ENCODE peak calls at places on chromosome 17, in seven cellular contexts. One of them, this sample, is unnamed.

GRCh38 chr17:58200024-58200633 is 7.6 kb downstream of the EPX start:
- DNase-seq in H1: peak; percentile 27
- DNase-seq in HepG2: peak; percentile 52
- DNase-seq in SK-N-SH: peak; percentile 89
- DNase-seq in GM12878: no peak
- DNase-seq in K562: peak; percentile 63
- DNase-seq in HCT116: peak; percentile 63
- DNase-seq in this sample: no peak

GRCh38 chr17:63029520-63029919 is 63.5 kb downstream of the TANC2 start:
- DNase-seq in H1: no peak
- DNase-seq in HepG2: no peak
- DNase-seq in SK-N-SH: no peak
- DNase-seq in GM12878: no peak
- DNase-seq in K562: no peak
- DNase-seq in HCT116: no peak
- DNase-seq in this sample: no peak

GRCh38 chr17:2796164-2797140 is at the start of gene RAP1GAP2:
- DNase-seq in H1: no peak
- DNase-seq in HepG2: no peak
- DNase-seq in SK-N-SH: no peak
- DNase-seq in GM12878: no peak
- DNase-seq in K562: peak; percentile 48
- DNase-seq in HCT116: no peak
- DNase-seq in this sample: no peak

GRCh38 chr17:68197091-68197996 is 50.5 kb upstream of the AMZ2 start:
- DNase-seq in H1: no peak
- DNase-seq in HepG2: no peak
- DNase-seq in SK-N-SH: peak; percentile 65
- DNase-seq in GM12878: no peak
- DNase-seq in K562: peak; percentile 41
- DNase-seq in HCT116: no peak
- DNase-seq in this sample: peak; percentile 67

GRCh38 chr17:59558953-59559352 is 6.5 kb upstream of the DHX40 start:
- DNase-seq in H1: no peak
- DNase-seq in HepG2: peak; percentile 17
- DNase-seq in SK-N-SH: peak; percentile 42
- DNase-seq in GM12878: no peak
- DNase-seq in K562: no peak
- DNase-seq in HCT116: no peak
- DNase-seq in this sample: peak; percentile 22

GRCh38 chr17:41697122-41697962 is 8.7 kb downstream of the EIF1 start:
- DNase-seq in H1: no peak
- DNase-seq in HepG2: no peak
- DNase-seq in SK-N-SH: no peak
- DNase-seq in GM12878: no peak
- DNase-seq in K562: no peak
- DNase-seq in HCT116: no peak
- DNase-seq in this sample: peak; percentile 56

GRCh38 chr17:32870027-32870670 is 6.8 kb downstream of the MYO1D start:
- DNase-seq in H1: no peak
- DNase-seq in HepG2: no peak
- DNase-seq in SK-N-SH: no peak
- DNase-seq in GM12878: no peak
- DNase-seq in K562: no peak
- DNase-seq in HCT116: no peak
- DNase-seq in this sample: no peak

GRCh38 chr17:49969134-49969759 is at the start of gene DLX4:
- DNase-seq in H1: no peak
- DNase-seq in HepG2: no peak
- DNase-seq in SK-N-SH: peak; percentile 71
- DNase-seq in GM12878: no peak
- DNase-seq in K562: peak; percentile 63
- DNase-seq in HCT116: no peak
- DNase-seq in this sample: peak; percentile 90

GRCh38 chr17:76248013-76248782 is 7.9 kb upstream of the RNF157 start:
- DNase-seq in H1: no peak
- DNase-seq in HepG2: no peak
- DNase-seq in SK-N-SH: no peak
- DNase-seq in GM12878: no peak
- DNase-seq in K562: no peak
- DNase-seq in HCT116: no peak
- DNase-seq in this sample: peak; percentile 51

GRCh38 chr17:75270218-75270965 is 639 bp downstream of the MIF4GD start:
- DNase-seq in H1: no peak
- DNase-seq in HepG2: peak; percentile 88
- DNase-seq in SK-N-SH: peak; percentile 92
- DNase-seq in GM12878: no peak
- DNase-seq in K562: peak; percentile 78
- DNase-seq in HCT116: peak; percentile 69
- DNase-seq in this sample: peak; percentile 83

GRCh38 chr17:34201225-34201624 is 53.9 kb upstream of the CCL2 start:
- DNase-seq in H1: no peak
- DNase-seq in HepG2: no peak
- DNase-seq in SK-N-SH: no peak
- DNase-seq in GM12878: no peak
- DNase-seq in K562: no peak
- DNase-seq in HCT116: no peak
- DNase-seq in this sample: no peak

GRCh38 chr17:80802626-80803450 is 188.8 kb upstream of the CHMP6 start:
- DNase-seq in H1: no peak
- DNase-seq in HepG2: no peak
- DNase-seq in SK-N-SH: no peak
- DNase-seq in GM12878: no peak
- DNase-seq in K562: no peak
- DNase-seq in HCT116: no peak
- DNase-seq in this sample: no peak

GRCh38 chr17:49224198-49224996 is 6.2 kb downstream of the PHOSPHO1 start:
- DNase-seq in H1: no peak
- DNase-seq in HepG2: no peak
- DNase-seq in SK-N-SH: peak; percentile 50
- DNase-seq in GM12878: no peak
- DNase-seq in K562: no peak
- DNase-seq in HCT116: no peak
- DNase-seq in this sample: no peak

GRCh38 chr17:142102-142661 is 4.8 kb downstream of the SCGB1C2 start:
- DNase-seq in H1: no peak
- DNase-seq in HepG2: peak; percentile 20
- DNase-seq in SK-N-SH: peak; percentile 84
- DNase-seq in GM12878: no peak
- DNase-seq in K562: no peak
- DNase-seq in HCT116: peak; percentile 21
- DNase-seq in this sample: no peak

GRCh38 chr17:59067756-59068155 is 38.9 kb downstream of the TRIM37 start:
- DNase-seq in H1: no peak
- DNase-seq in HepG2: no peak
- DNase-seq in SK-N-SH: no peak
- DNase-seq in GM12878: peak; percentile 11
- DNase-seq in K562: no peak
- DNase-seq in HCT116: no peak
- DNase-seq in this sample: no peak

GRCh38 chr17:9021158-9021984 is at the start of gene NTN1:
- DNase-seq in H1: no peak
- DNase-seq in HepG2: no peak
- DNase-seq in SK-N-SH: peak; percentile 65
- DNase-seq in GM12878: no peak
- DNase-seq in K562: peak; percentile 25
- DNase-seq in HCT116: no peak
- DNase-seq in this sample: peak; percentile 75

DNA sequence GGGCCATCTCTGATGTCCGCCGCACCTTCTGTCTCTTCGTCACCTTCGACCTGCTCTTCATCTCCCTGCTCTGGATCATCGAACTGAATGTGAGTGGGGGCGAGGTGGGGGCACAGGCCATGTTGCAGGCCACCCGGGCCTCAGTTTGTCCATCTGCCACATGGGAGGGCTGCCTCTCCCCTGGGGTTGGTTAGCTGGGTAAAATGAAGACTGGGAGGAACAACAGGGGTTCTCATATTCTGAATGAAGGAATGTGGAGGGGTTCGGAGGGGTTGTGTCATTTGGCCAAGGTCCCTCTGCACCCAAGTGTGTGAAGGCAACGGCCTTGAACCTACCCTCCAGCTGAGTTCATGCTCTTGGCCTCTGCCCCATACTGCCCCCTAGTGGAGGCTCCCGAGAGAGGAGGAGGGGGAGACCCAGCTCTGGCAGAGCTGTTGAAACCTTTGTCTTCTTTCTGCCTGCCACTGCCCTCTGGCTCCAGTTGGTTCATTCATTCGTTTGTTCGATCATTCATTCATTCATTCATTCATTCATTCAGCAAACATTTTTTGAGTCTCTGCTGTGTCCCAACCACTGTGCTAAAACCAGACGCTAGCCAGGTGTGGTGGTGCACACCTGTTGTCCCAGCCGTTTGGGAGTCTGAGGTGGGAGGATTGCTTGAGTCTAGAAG is 11.4 kb upstream of the TCAP start:
- DNase-seq in H1: no peak
- DNase-seq in HepG2: peak; percentile 79
- DNase-seq in SK-N-SH: peak; percentile 92
- DNase-seq in GM12878: no peak
- DNase-seq in K562: peak; percentile 89
- DNase-seq in HCT116: no peak
- DNase-seq in this sample: peak; percentile 78
- TF ChIP-seq JUND in H1: no peak
- TF ChIP-seq JUND in HepG2: peak; percentile 53
- TF ChIP-seq JUND in SK-N-SH: no peak
- TF ChIP-seq JUND in GM12878: no peak
- TF ChIP-seq JUND in K562: peak; percentile 22
- TF ChIP-seq JUND in HCT116: no peak
- TF ChIP-seq JUND in this sample: no peak

DNA sequence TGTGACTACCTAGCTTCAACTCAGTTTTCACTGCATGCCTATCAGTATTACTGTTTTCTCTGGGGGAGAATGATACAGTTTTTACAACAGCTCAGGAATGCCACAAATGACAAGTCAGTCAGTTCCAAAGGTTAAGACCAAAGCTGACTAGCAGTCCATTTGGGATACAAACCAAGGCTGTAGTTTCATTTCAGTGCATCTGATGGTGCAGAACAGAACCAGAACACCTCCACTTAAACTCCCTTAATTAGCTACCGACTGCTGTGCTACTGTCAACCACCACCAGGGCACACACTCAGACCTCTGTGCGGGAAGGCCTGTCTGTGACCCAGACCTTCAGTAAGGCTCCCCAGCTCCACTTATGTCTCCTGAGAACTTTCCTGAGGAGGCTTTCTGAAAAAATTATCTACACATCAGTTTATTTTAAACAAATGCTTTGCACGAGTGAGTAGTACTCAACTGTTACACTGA is 20.4 kb downstream of the NFE2L1 start:
- DNase-seq in H1: no peak
- DNase-seq in HepG2: peak; percentile 41
- DNase-seq in SK-N-SH: no peak
- DNase-seq in GM12878: no peak
- DNase-seq in K562: peak; percentile 50
- DNase-seq in HCT116: no peak
- DNase-seq in this sample: peak; percentile 68
- TF ChIP-seq JUND in H1: no peak
- TF ChIP-seq JUND in HepG2: no peak
- TF ChIP-seq JUND in SK-N-SH: no peak
- TF ChIP-seq JUND in GM12878: no peak
- TF ChIP-seq JUND in K562: no peak
- TF ChIP-seq JUND in HCT116: no peak
- TF ChIP-seq JUND in this sample: no peak

GRCh38 chr17:42980766-42981397 is 517 bp downstream of the RUNDC1 start:
- DNase-seq in H1: no peak
- DNase-seq in HepG2: peak; percentile 55
- DNase-seq in SK-N-SH: peak; percentile 65
- DNase-seq in GM12878: peak; percentile 24
- DNase-seq in K562: peak; percentile 67
- DNase-seq in HCT116: peak; percentile 31
- DNase-seq in this sample: peak; percentile 79

GRCh38 chr17:42982266-42982665 is 1.9 kb downstream of the RUNDC1 start:
- DNase-seq in H1: no peak
- DNase-seq in HepG2: no peak
- DNase-seq in SK-N-SH: no peak
- DNase-seq in GM12878: no peak
- DNase-seq in K562: no peak
- DNase-seq in HCT116: no peak
- DNase-seq in this sample: no peak

GRCh38 chr17:42980274-42980765 is at the start of gene RUNDC1:
- DNase-seq in H1: no peak
- DNase-seq in HepG2: peak; percentile 85
- DNase-seq in SK-N-SH: peak; percentile 98
- DNase-seq in GM12878: peak; percentile 51
- DNase-seq in K562: peak; percentile 92
- DNase-seq in HCT116: peak; percentile 59
- DNase-seq in this sample: peak; percentile 98

GRCh38 chr17:42975265-42975664 is 4.6 kb downstream of the PTGES3L start:
- DNase-seq in H1: no peak
- DNase-seq in HepG2: peak; percentile 56
- DNase-seq in SK-N-SH: no peak
- DNase-seq in GM12878: no peak
- DNase-seq in K562: no peak
- DNase-seq in HCT116: no peak
- DNase-seq in this sample: no peak

GRCh38 chr17:42979511-42980273 is at the start of gene PTGES3L:
- DNase-seq in H1: no peak
- DNase-seq in HepG2: peak; percentile 88
- DNase-seq in SK-N-SH: peak; percentile 91
- DNase-seq in GM12878: no peak
- DNase-seq in K562: peak; percentile 76
- DNase-seq in HCT116: no peak
- DNase-seq in this sample: peak; percentile 49
- TF ChIP-seq JUND in H1: no peak
- TF ChIP-seq JUND in HepG2: no peak
- TF ChIP-seq JUND in SK-N-SH: no peak
- TF ChIP-seq JUND in GM12878: no peak
- TF ChIP-seq JUND in K562: no peak
- TF ChIP-seq JUND in HCT116: no peak
- TF ChIP-seq JUND in this sample: no peak

GRCh38 chr17:61486135-61487120 is 34.2 kb downstream of the TBX4 start:
- DNase-seq in H1: no peak
- DNase-seq in HepG2: no peak
- DNase-seq in SK-N-SH: peak; percentile 80
- DNase-seq in GM12878: no peak
- DNase-seq in K562: no peak
- DNase-seq in HCT116: no peak
- DNase-seq in this sample: no peak
- TF ChIP-seq JUND in H1: no peak
- TF ChIP-seq JUND in HepG2: no peak
- TF ChIP-seq JUND in SK-N-SH: no peak
- TF ChIP-seq JUND in GM12878: no peak
- TF ChIP-seq JUND in K562: no peak
- TF ChIP-seq JUND in HCT116: no peak
- TF ChIP-seq JUND in this sample: no peak

This sample was measured in T47D.